ENCODE peak calls at places on chromosomes 12 and 14, in four cellular contexts. M, O, G and H are unnamed samples.

GRCh38 chr14:30710870-30711269 is 88.8 kb downstream of the SCFD1 start:
- DNase-seq in O (no peak), M (no peak), G (peak; percentile 12), H (no peak)

GRCh38 chr14:103729496-103730448 is 14.2 kb downstream of the ZFYVE21 start:
- DNase-seq in M (no peak), G (no peak), O (no peak), H (no peak)

GRCh38 chr14:73752297-73752992 is 38.3 kb upstream of the PNMA1 start:
- DNase-seq in O (no peak), M (peak; percentile 92), G (peak; percentile 67), H (no peak)

GRCh38 chr14:73243748-73244147 is 6.4 kb downstream of the PAPLN start:
- DNase-seq in M (no peak), O (no peak), G (no peak), H (no peak)

GRCh38 chr12:93521225-93521854 is 51.1 kb upstream of the SOCS2 start:
- DNase-seq in G (peak; percentile 44), M (no peak), O (no peak), H (no peak)

GRCh38 chr12:55974308-55974724 is 438 bp downstream of the RAB5B start:
- DNase-seq in M (peak; percentile 46), G (peak; percentile 62), O (no peak), H (no peak)

GRCh38 chr14:58829594-58829993 is 191.8 kb downstream of the DACT1 start:
- DNase-seq in O (no peak), G (peak; percentile 43), M (peak; percentile 29), H (no peak)

GRCh38 chr14:21503376-21503775 is 7.8 kb downstream of the METTL3 start:
- DNase-seq in G (no peak), O (no peak), M (no peak), H (no peak)

GRCh38 chr14:95577875-95578274 is 43.0 kb downstream of the GLRX5 start:
- DNase-seq in G (no peak), M (no peak), O (no peak), H (no peak)

GRCh38 chr12:110109037-110109836 is 14.9 kb upstream of the IFT81 start:
- DNase-seq in M (peak; percentile 99), O (peak; percentile 100), G (peak; percentile 99), H (peak; percentile 98)

GRCh38 chr12:126483145-126484068 is 1418.2 kb downstream of the AACS start:
- DNase-seq in G (peak; percentile 5), M (peak; percentile 84), O (no peak), H (peak; percentile 86)

GRCh38 chr12:67910360-67911292 is 78.6 kb upstream of the IFNG-AS1 start:
- DNase-seq in G (peak; percentile 79), O (peak; percentile 79), M (peak; percentile 90), H (peak; percentile 73)

GRCh38 chr12:131922772-131923171 is 6.3 kb upstream of the PUS1 start:
- DNase-seq in G (no peak), M (no peak), O (no peak), H (no peak)

GRCh38 chr12:94145231-94145979 is 3.0 kb upstream of the PLXNC1 start:
- DNase-seq in G (peak; percentile 80), O (peak; percentile 33), M (peak; percentile 59), H (no peak)

GRCh38 chr12:111311011-111311410 is 57.9 kb downstream of the PHETA1 start:
- DNase-seq in M (no peak), G (no peak), O (no peak), H (no peak)

GRCh38 chr14:93970589-93970966 is 5.8 kb downstream of the ASB2 start:
- DNase-seq in G (no peak), O (no peak), M (no peak), H (no peak)

GRCh38 chr14:80629606-80630005 is 311.9 kb downstream of the CEP128 start:
- DNase-seq in G (peak; percentile 47), M (peak; percentile 75), O (no peak), H (no peak)

GRCh38 chr14:76761849-76762616 is 765 bp downstream of the VASH1 start:
- DNase-seq in G (no peak), M (no peak), O (no peak), H (no peak)

GRCh38 chr14:22847661-22848341 is 11.4 kb downstream of the MMP14 start:
- DNase-seq in O (no peak), M (peak; percentile 45), G (peak; percentile 76), H (no peak)

GRCh38 chr14:86597279-86597678 is 1067.3 kb downstream of the FLRT2 start:
- DNase-seq in G (no peak), M (no peak), O (no peak), H (no peak)

GRCh38 chr12:118439068-118439467 is 62.7 kb downstream of the SUDS3 start:
- DNase-seq in G (no peak), O (no peak), M (no peak), H (no peak)

GRCh38 chr12:121417847-121418246 is 17.9 kb downstream of the RNF34 start:
- DNase-seq in O (no peak), M (no peak), G (no peak), H (no peak)

GRCh38 chr14:22276913-22277816 is 311.9 kb downstream of the DAD1 start:
- DNase-seq in O (peak; percentile 10), G (peak; percentile 62), M (peak; percentile 46), H (no peak)

GRCh38 chr12:389138-390096 is at the start of gene KDM5A:
- DNase-seq in O (peak; percentile 77), G (peak; percentile 97), M (peak; percentile 96), H (peak; percentile 82)

GRCh38 chr12:108734200-108734906 is 3.0 kb upstream of the CORO1C start:
- DNase-seq in G (peak; percentile 79), O (peak; percentile 68), M (peak; percentile 94), H (peak; percentile 77)

GRCh38 chr12:6465467-6466183 is 4.9 kb downstream of the VAMP1 start:
- DNase-seq in M (peak; percentile 70), O (peak; percentile 51), G (peak; percentile 86), H (no peak)

GRCh38 chr12:106743270-106743988 is 31.1 kb upstream of the RIC8B start:
- DNase-seq in M (no peak), O (no peak), G (no peak), H (no peak)

GRCh38 chr12:100672075-100672592 is 98.7 kb downstream of the GAS2L3 start:
- DNase-seq in O (no peak), M (no peak), G (peak; percentile 22), H (no peak)

GRCh38 chr12:104049278-104050257 is at the start of gene GLT8D2:
- DNase-seq in G (peak; percentile 83), M (peak; percentile 84), O (peak; percentile 75), H (no peak)

GRCh38 chr12:69880566-69880965 is 55.5 kb downstream of the MYRFL start:
- DNase-seq in G (peak; percentile 50), M (peak; percentile 46), O (no peak), H (no peak)

GRCh38 chr12:69881771-69882170 is 56.7 kb downstream of the MYRFL start:
- DNase-seq in G (no peak), M (no peak), O (no peak), H (no peak)

GRCh38 chr12:69874606-69875005 is 49.6 kb downstream of the MYRFL start:
- DNase-seq in M (no peak), O (no peak), G (no peak), H (no peak)

GRCh38 chr12:69875416-69875815 is 50.4 kb downstream of the MYRFL start:
- DNase-seq in M (no peak), G (no peak), O (no peak), H (no peak)

GRCh38 chr12:69879007-69879960 is 54.3 kb downstream of the MYRFL start:
- DNase-seq in M (peak; percentile 79), O (peak; percentile 55), G (peak; percentile 87), H (no peak)
- H3K4me3 ChIP-seq in M (peak overlapping the region; percentile 19), O (peak overlapping the region; percentile 3), G (peak overlapping the region; percentile 19), H (no peak overlapping the region)

DNA sequence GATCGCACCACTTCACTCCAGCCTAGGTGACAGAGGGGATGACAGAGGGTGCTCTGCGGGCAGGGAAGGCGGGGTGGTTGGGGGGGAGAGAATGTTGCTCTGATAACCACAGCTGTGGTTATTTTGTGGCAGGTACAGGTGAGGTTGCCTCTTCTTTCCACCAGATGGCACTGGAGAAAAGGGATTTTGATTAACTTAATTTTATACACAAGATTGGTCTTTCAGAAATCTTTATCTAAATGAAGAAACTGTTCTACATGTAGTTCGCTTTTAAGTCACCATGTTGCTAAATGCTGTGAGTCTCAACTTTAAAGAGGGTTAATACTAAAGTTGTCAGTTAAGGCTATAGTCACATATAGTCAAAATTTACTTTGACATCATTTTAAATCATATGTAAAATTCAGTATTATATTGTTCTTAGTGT is 25.7 kb downstream of the FGF23 start:
- DNase-seq in M (peak; percentile 4), O (no peak), G (peak; percentile 29), H (no peak)
- TF ChIP-seq CTCF in M (peak; percentile 49), O (peak; percentile 39), G (peak; percentile 56), H (peak; percentile 58)

GRCh38 chr14:65239143-65239672 is 136.9 kb upstream of the MAX start:
- DNase-seq in O (no peak), G (peak; percentile 83), M (peak; percentile 62), H (no peak)
- H3K4me3 ChIP-seq in O (no peak overlapping the region), G (no peak overlapping the region), M (no peak overlapping the region), H (no peak overlapping the region)

DNA sequence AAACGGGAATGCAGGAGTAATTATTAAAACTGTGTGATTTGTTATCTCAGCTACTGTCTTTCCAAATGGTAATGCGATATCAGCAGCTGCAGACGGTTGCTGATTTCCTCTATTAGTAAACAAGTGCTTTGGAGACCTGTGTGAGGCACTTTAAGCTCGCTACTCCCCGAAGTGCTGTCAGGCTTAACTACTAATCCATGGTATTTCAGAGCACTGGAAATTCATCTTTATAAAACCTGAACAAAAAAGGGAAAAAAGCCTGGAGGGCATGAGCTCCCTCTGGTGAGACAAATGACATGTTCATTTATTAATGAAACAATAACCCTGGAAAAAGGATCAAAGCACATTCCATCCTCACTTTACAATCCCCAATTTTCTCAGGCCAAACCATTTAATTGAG is 143.6 kb upstream of the OTX2 start:
- DNase-seq in M (no peak), G (no peak), O (no peak), H (no peak)
- TF ChIP-seq CTCF in M (no peak), G (no peak), O (no peak), H (peak; percentile 54)

DNA sequence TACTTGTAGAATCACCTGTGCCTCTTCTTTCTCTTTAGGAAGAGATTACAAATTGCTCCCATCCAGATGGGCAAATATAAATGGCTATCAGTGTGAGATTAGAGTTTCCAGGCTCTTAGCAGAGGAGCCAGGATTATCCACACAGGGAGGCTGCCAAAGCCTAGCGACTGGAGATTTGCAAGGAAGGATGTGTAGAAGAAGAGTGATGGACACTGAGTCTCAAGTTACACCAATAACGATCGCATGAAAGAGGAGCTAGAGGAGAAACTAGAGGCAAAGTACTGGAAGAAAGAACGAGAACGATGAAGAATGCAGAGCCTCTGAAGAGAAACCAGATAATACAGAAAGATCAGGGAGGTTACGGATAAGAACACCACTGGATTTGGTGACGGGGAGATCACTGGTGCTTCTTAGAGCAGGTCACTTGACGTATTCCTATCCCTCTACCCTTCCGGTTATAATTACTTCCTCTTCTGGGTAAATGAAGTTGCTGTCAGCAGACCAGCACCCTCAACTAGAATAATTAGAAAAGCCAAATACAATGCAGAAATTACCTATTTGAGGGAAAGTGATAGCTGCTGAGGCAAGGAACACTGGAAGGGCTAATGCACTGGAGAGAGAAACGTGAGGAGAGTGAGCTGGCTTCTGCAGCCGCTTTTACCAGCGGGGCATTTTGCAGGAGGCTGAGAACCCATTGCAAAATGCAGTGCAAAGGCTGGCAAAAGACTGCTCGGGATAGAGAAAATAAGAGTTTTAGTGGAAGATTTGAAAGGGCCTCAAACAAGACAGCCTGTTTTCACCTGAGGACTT is 93.2 kb upstream of the HIF1A start:
- DNase-seq in M (peak; percentile 23), G (no peak), O (no peak), H (no peak)
- H3K4me3 ChIP-seq in M (no peak overlapping the region), G (no peak overlapping the region), O (no peak overlapping the region), H (peak overlapping the region; percentile 27)